ENCODE peak calls at places on chromosomes 6 and 20, in eight cellular contexts. One of them, this sample, is unnamed.

GRCh38 chr6:148700047-148700712 is 46.6 kb upstream of the UST start:
- DNase-seq in mucosa of descending colon: no peak
- DNase-seq in astrocyte of the spinal cord: no peak
- DNase-seq in activated B cell treated with CpG ODN at 0.5 μM for 24 hours: no peak
- DNase-seq in GM12865: no peak
- DNase-seq in H9: no peak
- DNase-seq in AG09309: no peak
- DNase-seq in ascending aorta: no peak
- DNase-seq in this sample: no peak

GRCh38 chr6:6556738-6557503 is 31.6 kb upstream of the LY86 start:
- DNase-seq in mucosa of descending colon: peak; percentile 48
- DNase-seq in AG09309: peak; percentile 23
- DNase-seq in GM12865: peak; percentile 73
- DNase-seq in astrocyte of the spinal cord: peak; percentile 2
- DNase-seq in activated B cell treated with CpG ODN at 0.5 μM for 24 hours: peak; percentile 28
- DNase-seq in H9: peak; percentile 79
- DNase-seq in ascending aorta: no peak
- DNase-seq in this sample: no peak

GRCh38 chr20:37299718-37300529 is 10.5 kb downstream of the MANBAL start:
- DNase-seq in AG09309: no peak
- DNase-seq in GM12865: no peak
- DNase-seq in activated B cell treated with CpG ODN at 0.5 μM for 24 hours: no peak
- DNase-seq in astrocyte of the spinal cord: peak; percentile 75
- DNase-seq in mucosa of descending colon: no peak
- DNase-seq in ascending aorta: peak; percentile 76
- DNase-seq in H9: no peak
- DNase-seq in this sample: no peak

GRCh38 chr20:17934141-17934862 is 34.3 kb downstream of the SNX5 start:
- DNase-seq in mucosa of descending colon: no peak
- DNase-seq in ascending aorta: no peak
- DNase-seq in astrocyte of the spinal cord: peak; percentile 93
- DNase-seq in activated B cell treated with CpG ODN at 0.5 μM for 24 hours: no peak
- DNase-seq in AG09309: peak; percentile 75
- DNase-seq in GM12865: no peak
- DNase-seq in H9: peak; percentile 64
- DNase-seq in this sample: no peak

GRCh38 chr6:48764261-48764660 is 653.3 kb upstream of the PTCHD4 start:
- DNase-seq in ascending aorta: no peak
- DNase-seq in mucosa of descending colon: no peak
- DNase-seq in GM12865: no peak
- DNase-seq in activated B cell treated with CpG ODN at 0.5 μM for 24 hours: no peak
- DNase-seq in H9: no peak
- DNase-seq in AG09309: no peak
- DNase-seq in astrocyte of the spinal cord: no peak
- DNase-seq in this sample: no peak

GRCh38 chr20:41192575-41192974 is 55.2 kb downstream of the PLCG1 start:
- DNase-seq in mucosa of descending colon: no peak
- DNase-seq in AG09309: no peak
- DNase-seq in GM12865: no peak
- DNase-seq in H9: peak; percentile 25
- DNase-seq in astrocyte of the spinal cord: no peak
- DNase-seq in activated B cell treated with CpG ODN at 0.5 μM for 24 hours: no peak
- DNase-seq in ascending aorta: no peak
- DNase-seq in this sample: no peak

GRCh38 chr20:53382263-53382844 is 211.3 kb downstream of the ZNF217 start:
- DNase-seq in mucosa of descending colon: no peak
- DNase-seq in AG09309: no peak
- DNase-seq in H9: no peak
- DNase-seq in activated B cell treated with CpG ODN at 0.5 μM for 24 hours: no peak
- DNase-seq in ascending aorta: no peak
- DNase-seq in astrocyte of the spinal cord: no peak
- DNase-seq in GM12865: no peak
- DNase-seq in this sample: no peak

GRCh38 chr6:33705268-33705885 is 6.1 kb downstream of the UQCC2 start:
- DNase-seq in mucosa of descending colon: no peak
- DNase-seq in GM12865: no peak
- DNase-seq in astrocyte of the spinal cord: no peak
- DNase-seq in activated B cell treated with CpG ODN at 0.5 μM for 24 hours: no peak
- DNase-seq in ascending aorta: no peak
- DNase-seq in AG09309: no peak
- DNase-seq in H9: no peak
- DNase-seq in this sample: no peak

GRCh38 chr6:147621280-147621679 is 112.8 kb downstream of the SAMD5 start:
- DNase-seq in GM12865: no peak
- DNase-seq in H9: no peak
- DNase-seq in astrocyte of the spinal cord: peak; percentile 48
- DNase-seq in ascending aorta: no peak
- DNase-seq in AG09309: no peak
- DNase-seq in activated B cell treated with CpG ODN at 0.5 μM for 24 hours: no peak
- DNase-seq in mucosa of descending colon: no peak
- DNase-seq in this sample: no peak

GRCh38 chr6:149851461-149851860 is 12.7 kb downstream of the LRP11 start:
- DNase-seq in activated B cell treated with CpG ODN at 0.5 μM for 24 hours: no peak
- DNase-seq in AG09309: no peak
- DNase-seq in astrocyte of the spinal cord: peak; percentile 27
- DNase-seq in ascending aorta: no peak
- DNase-seq in GM12865: no peak
- DNase-seq in H9: no peak
- DNase-seq in mucosa of descending colon: no peak
- DNase-seq in this sample: no peak

GRCh38 chr6:30690403-30691207 is at the start of gene NRM:
- DNase-seq in ascending aorta: peak; percentile 92
- DNase-seq in AG09309: no peak
- DNase-seq in astrocyte of the spinal cord: peak; percentile 84
- DNase-seq in mucosa of descending colon: peak; percentile 90
- DNase-seq in H9: peak; percentile 84
- DNase-seq in GM12865: peak; percentile 84
- DNase-seq in activated B cell treated with CpG ODN at 0.5 μM for 24 hours: peak; percentile 74
- DNase-seq in this sample: peak; percentile 90

GRCh38 chr6:132132420-132132819 is 181.2 kb upstream of the CCN2 start:
- DNase-seq in ascending aorta: peak; percentile 70
- DNase-seq in mucosa of descending colon: no peak
- DNase-seq in activated B cell treated with CpG ODN at 0.5 μM for 24 hours: no peak
- DNase-seq in H9: no peak
- DNase-seq in GM12865: no peak
- DNase-seq in AG09309: no peak
- DNase-seq in astrocyte of the spinal cord: peak; percentile 78
- DNase-seq in this sample: no peak

GRCh38 chr6:113630738-113631535 is 226.2 kb upstream of the MARCKS start:
- DNase-seq in H9: no peak
- DNase-seq in ascending aorta: no peak
- DNase-seq in AG09309: no peak
- DNase-seq in GM12865: peak; percentile 96
- DNase-seq in mucosa of descending colon: no peak
- DNase-seq in activated B cell treated with CpG ODN at 0.5 μM for 24 hours: peak; percentile 59
- DNase-seq in astrocyte of the spinal cord: peak; percentile 56
- DNase-seq in this sample: no peak

GRCh38 chr20:59933849-59934585 is 580 bp upstream of the SYCP2 start:
- DNase-seq in AG09309: no peak
- DNase-seq in H9: peak; percentile 84
- DNase-seq in GM12865: peak; percentile 75
- DNase-seq in ascending aorta: peak; percentile 90
- DNase-seq in activated B cell treated with CpG ODN at 0.5 μM for 24 hours: peak; percentile 79
- DNase-seq in astrocyte of the spinal cord: peak; percentile 58
- DNase-seq in mucosa of descending colon: peak; percentile 86
- DNase-seq in this sample: peak; percentile 86

GRCh38 chr6:107180114-107180513 is 64.8 kb upstream of the BEND3 start:
- DNase-seq in GM12865: no peak
- DNase-seq in activated B cell treated with CpG ODN at 0.5 μM for 24 hours: no peak
- DNase-seq in H9: no peak
- DNase-seq in astrocyte of the spinal cord: no peak
- DNase-seq in ascending aorta: no peak
- DNase-seq in mucosa of descending colon: no peak
- DNase-seq in AG09309: no peak
- DNase-seq in this sample: no peak

GRCh38 chr6:107173779-107174178 is 58.5 kb upstream of the BEND3 start:
- DNase-seq in AG09309: no peak
- DNase-seq in ascending aorta: no peak
- DNase-seq in activated B cell treated with CpG ODN at 0.5 μM for 24 hours: no peak
- DNase-seq in astrocyte of the spinal cord: peak; percentile 5
- DNase-seq in mucosa of descending colon: no peak
- DNase-seq in GM12865: no peak
- DNase-seq in H9: no peak
- DNase-seq in this sample: no peak

DNA sequence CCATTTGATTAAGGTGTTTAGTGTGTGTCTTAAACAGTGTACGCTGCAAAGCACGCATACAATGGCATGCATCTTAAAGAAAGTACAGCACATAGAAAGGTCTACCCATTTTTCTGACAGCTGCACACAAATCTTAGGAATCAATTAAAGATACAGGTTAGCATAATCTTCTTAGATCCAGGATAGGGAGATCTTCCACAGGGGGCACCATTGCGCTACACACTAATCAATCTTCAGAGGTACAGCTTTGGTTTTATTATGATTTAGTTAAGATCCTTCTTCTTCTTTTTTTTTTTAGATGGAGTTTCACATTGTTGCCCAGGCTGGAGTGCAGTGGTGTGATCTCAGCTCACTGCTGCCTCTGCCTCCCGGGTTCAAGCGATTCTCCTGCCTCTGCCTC is 63.7 kb upstream of the BEND3 start:
- DNase-seq in mucosa of descending colon: no peak
- DNase-seq in activated B cell treated with CpG ODN at 0.5 μM for 24 hours: no peak
- DNase-seq in AG09309: no peak
- DNase-seq in astrocyte of the spinal cord: no peak
- DNase-seq in H9: no peak
- DNase-seq in ascending aorta: no peak
- DNase-seq in GM12865: peak; percentile 12
- DNase-seq in this sample: no peak
- TF ChIP-seq CTCF in mucosa of descending colon: no peak
- TF ChIP-seq CTCF in activated B cell treated with CpG ODN at 0.5 μM for 24 hours: no peak
- TF ChIP-seq CTCF in AG09309: peak; percentile 43
- TF ChIP-seq CTCF in astrocyte of the spinal cord: no peak
- TF ChIP-seq CTCF in H9: peak; percentile 57
- TF ChIP-seq CTCF in ascending aorta: no peak
- TF ChIP-seq CTCF in GM12865: no peak
- TF ChIP-seq CTCF in this sample: peak; percentile 56

GRCh38 chr6:163942790-163943189 is 528.3 kb downstream of the QKI start:
- DNase-seq in activated B cell treated with CpG ODN at 0.5 μM for 24 hours: no peak
- DNase-seq in AG09309: no peak
- DNase-seq in H9: no peak
- DNase-seq in mucosa of descending colon: no peak
- DNase-seq in GM12865: no peak
- DNase-seq in ascending aorta: no peak
- DNase-seq in astrocyte of the spinal cord: no peak
- DNase-seq in this sample: no peak

GRCh38 chr6:163943647-163944395 is 529.3 kb downstream of the QKI start:
- DNase-seq in H9: peak; percentile 85
- DNase-seq in astrocyte of the spinal cord: peak; percentile 54
- DNase-seq in GM12865: no peak
- DNase-seq in mucosa of descending colon: no peak
- DNase-seq in activated B cell treated with CpG ODN at 0.5 μM for 24 hours: no peak
- DNase-seq in ascending aorta: no peak
- DNase-seq in AG09309: no peak
- DNase-seq in this sample: no peak

GRCh38 chr6:163945813-163946212 is 531.3 kb downstream of the QKI start:
- DNase-seq in H9: no peak
- DNase-seq in AG09309: no peak
- DNase-seq in GM12865: no peak
- DNase-seq in mucosa of descending colon: no peak
- DNase-seq in ascending aorta: no peak
- DNase-seq in activated B cell treated with CpG ODN at 0.5 μM for 24 hours: no peak
- DNase-seq in astrocyte of the spinal cord: no peak
- DNase-seq in this sample: no peak

GRCh38 chr6:163946437-163946836 is 531.9 kb downstream of the QKI start:
- DNase-seq in ascending aorta: no peak
- DNase-seq in astrocyte of the spinal cord: no peak
- DNase-seq in activated B cell treated with CpG ODN at 0.5 μM for 24 hours: no peak
- DNase-seq in AG09309: no peak
- DNase-seq in mucosa of descending colon: no peak
- DNase-seq in GM12865: no peak
- DNase-seq in H9: no peak
- DNase-seq in this sample: no peak

DNA sequence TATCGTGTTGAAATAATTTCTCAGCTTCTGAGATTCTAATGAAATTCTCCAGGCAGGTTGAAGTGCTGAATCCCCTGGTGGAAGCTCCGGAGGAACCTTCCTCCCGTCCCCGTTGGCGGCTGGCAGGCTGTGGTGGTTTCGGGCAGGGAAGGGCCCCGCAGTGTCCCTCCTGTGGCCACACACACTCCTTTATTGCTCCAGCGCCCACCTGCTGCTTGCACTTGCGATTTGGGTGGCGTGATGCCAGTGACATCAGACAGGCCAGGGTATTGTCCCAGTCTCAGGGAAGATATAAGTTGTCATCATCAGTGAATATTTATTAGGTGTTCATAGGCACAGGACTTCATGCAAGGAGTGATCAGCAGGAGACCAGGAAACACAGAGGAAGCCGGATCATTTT is 530.4 kb downstream of the QKI start:
- DNase-seq in AG09309: no peak
- DNase-seq in GM12865: no peak
- DNase-seq in ascending aorta: no peak
- DNase-seq in mucosa of descending colon: no peak
- DNase-seq in activated B cell treated with CpG ODN at 0.5 μM for 24 hours: no peak
- DNase-seq in H9: no peak
- DNase-seq in astrocyte of the spinal cord: no peak
- DNase-seq in this sample: no peak
- TF ChIP-seq CTCF in AG09309: no peak
- TF ChIP-seq CTCF in GM12865: no peak
- TF ChIP-seq CTCF in ascending aorta: no peak
- TF ChIP-seq CTCF in mucosa of descending colon: no peak
- TF ChIP-seq CTCF in activated B cell treated with CpG ODN at 0.5 μM for 24 hours: no peak
- TF ChIP-seq CTCF in H9: no peak
- TF ChIP-seq CTCF in astrocyte of the spinal cord: no peak
- TF ChIP-seq CTCF in this sample: no peak

DNA sequence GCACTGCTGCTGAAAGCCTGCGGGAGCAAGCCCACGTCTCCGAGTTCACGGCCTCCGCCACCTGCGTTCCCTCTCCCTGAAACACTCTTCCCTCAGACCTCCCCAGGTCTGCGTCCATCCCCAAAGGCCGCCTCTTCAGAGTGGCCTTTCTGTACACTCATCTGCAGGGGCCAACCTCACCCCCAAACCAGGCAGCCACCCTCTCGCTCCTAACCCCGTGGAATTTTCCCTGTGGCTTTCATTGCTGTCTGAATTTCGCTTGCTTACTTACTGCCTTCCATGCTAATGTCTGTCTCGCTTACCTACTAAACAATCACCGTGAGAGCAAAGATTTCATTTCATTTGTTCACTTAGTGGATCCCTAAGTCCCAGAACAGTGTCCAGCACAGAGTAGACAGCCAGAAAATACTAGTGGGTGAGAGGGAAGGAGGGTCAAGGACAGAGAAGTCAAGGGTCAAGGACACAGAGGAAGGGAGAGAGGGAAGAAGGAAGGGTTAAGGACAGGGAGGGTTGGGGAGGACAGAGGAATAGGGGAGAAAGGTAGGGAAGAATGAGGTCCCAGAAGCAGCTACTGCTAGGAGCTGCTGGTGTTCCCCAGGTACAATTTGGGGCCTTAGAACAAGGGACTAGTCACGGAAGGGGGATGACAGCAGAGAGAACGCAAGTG is 114.8 kb downstream of the NFATC2 start:
- DNase-seq in mucosa of descending colon: no peak
- DNase-seq in activated B cell treated with CpG ODN at 0.5 μM for 24 hours: no peak
- DNase-seq in ascending aorta: no peak
- DNase-seq in H9: no peak
- DNase-seq in AG09309: no peak
- DNase-seq in GM12865: no peak
- DNase-seq in astrocyte of the spinal cord: no peak
- DNase-seq in this sample: no peak
- TF ChIP-seq CTCF in mucosa of descending colon: no peak
- TF ChIP-seq CTCF in activated B cell treated with CpG ODN at 0.5 μM for 24 hours: no peak
- TF ChIP-seq CTCF in ascending aorta: no peak
- TF ChIP-seq CTCF in H9: no peak
- TF ChIP-seq CTCF in AG09309: no peak
- TF ChIP-seq CTCF in GM12865: no peak
- TF ChIP-seq CTCF in astrocyte of the spinal cord: no peak
- TF ChIP-seq CTCF in this sample: no peak

GRCh38 chr20:38685853-38686473 is 38.3 kb upstream of the SLC32A1 start:
- DNase-seq in activated B cell treated with CpG ODN at 0.5 μM for 24 hours: no peak
- DNase-seq in H9: peak; percentile 74
- DNase-seq in ascending aorta: no peak
- DNase-seq in mucosa of descending colon: peak; percentile 67
- DNase-seq in GM12865: peak; percentile 31
- DNase-seq in AG09309: no peak
- DNase-seq in astrocyte of the spinal cord: peak; percentile 48
- DNase-seq in this sample: no peak
- TF ChIP-seq CTCF in activated B cell treated with CpG ODN at 0.5 μM for 24 hours: no peak
- TF ChIP-seq CTCF in H9: no peak
- TF ChIP-seq CTCF in ascending aorta: no peak
- TF ChIP-seq CTCF in mucosa of descending colon: no peak
- TF ChIP-seq CTCF in GM12865: no peak
- TF ChIP-seq CTCF in AG09309: no peak
- TF ChIP-seq CTCF in astrocyte of the spinal cord: no peak
- TF ChIP-seq CTCF in this sample: no peak

This sample was measured in type B pancreatic cell.